ENCODE peak calls at places on chromosomes 4 and X, in six cellular contexts. S is IMR-90, U is mesenchymal stem cell, Q is H1, I is mesendoderm, M is neuronal stem cell. G is an unnamed sample.

GRCh38 chr4:119785963-119786362 is 157.4 kb upstream of the PDE5A start:
- DNase-seq in I (peak), U (peak), S (peak), M (no peak), Q (no peak), G (peak)

GRCh38 chr4:143336828-143337599 is at the start of gene GAB1:
- DNase-seq in S (peak), I (peak), Q (peak), U (peak), M (peak), G (peak)

GRCh38 chr4:151905197-151905596 is 144.4 kb upstream of the GATB start:
- DNase-seq in M (no peak), I (no peak), U (no peak), S (no peak), Q (no peak), G (no peak)

GRCh38 chr4:1342003-1342402 is 5.0 kb upstream of the UVSSA start:
- DNase-seq in U (peak), S (peak), Q (no peak), I (no peak), M (no peak), G (no peak)

GRCh38 chrX:22097295-22097694 is 65.2 kb downstream of the PHEX start:
- DNase-seq in U (peak), S (peak), Q (no peak), M (no peak), I (no peak), G (no peak)

GRCh38 chr4:26525751-26526150 is 35.5 kb upstream of the CCKAR start:
- DNase-seq in U (no peak), M (no peak), I (no peak), S (peak), Q (no peak), G (no peak)

GRCh38 chrX:12771445-12772069 is 19.7 kb upstream of the PRPS2 start:
- DNase-seq in U (peak), I (peak), Q (peak), M (peak), S (peak), G (peak)

GRCh38 chrX:129737921-129738320 is 858 bp upstream of the XPNPEP2 start:
- DNase-seq in I (no peak), Q (no peak), U (peak), S (peak), M (no peak), G (no peak)

GRCh38 chr4:124710911-124711310 is 1.6 kb downstream of the ANKRD50 start:
- DNase-seq in I (no peak), Q (no peak), S (no peak), M (no peak), U (peak), G (no peak)

GRCh38 chrX:120752431-120753128 is 122.7 kb upstream of the C1GALT1C1 start:
- DNase-seq in M (no peak), Q (no peak), S (no peak), I (no peak), U (no peak), G (no peak)

GRCh38 chr4:22466582-22466981 is 49.3 kb downstream of the ADGRA3 start:
- DNase-seq in I (no peak), Q (no peak), M (no peak), S (no peak), U (no peak), G (no peak)

GRCh38 chrX:109600114-109600710 is 24.8 kb downstream of the KCNE5 start:
- DNase-seq in I (peak), U (peak), Q (peak), S (no peak), M (no peak), G (no peak)

GRCh38 chrX:48794340-48794920 is 7.4 kb upstream of the HDAC6 start:
- DNase-seq in U (no peak), I (no peak), S (no peak), M (no peak), Q (no peak), G (no peak)

GRCh38 chrX:39691724-39692123 is 406.0 kb downstream of the BCOR start:
- DNase-seq in U (no peak), S (no peak), Q (no peak), M (no peak), I (no peak), G (no peak)

GRCh38 chrX:39688576-39689373 is 409.0 kb downstream of the BCOR start:
- DNase-seq in S (peak), M (peak), U (peak), Q (peak), I (peak), G (peak)

GRCh38 chrX:39689374-39690104 is 408.2 kb downstream of the BCOR start:
- DNase-seq in I (peak), U (no peak), M (no peak), Q (peak), S (no peak), G (peak)

GRCh38 chrX:39690541-39691415 is 407.0 kb downstream of the BCOR start:
- DNase-seq in Q (no peak), M (no peak), S (no peak), U (no peak), I (no peak), G (no peak)

GRCh38 chrX:39688219-39688575 is 409.6 kb downstream of the BCOR start:
- DNase-seq in I (no peak), S (no peak), U (no peak), Q (no peak), M (no peak), G (no peak)
- H3K18ac ChIP-seq in I (peak), S (no peak), U (peak), Q (peak), M (peak), G (peak)

GRCh38 chrX:132364313-132364712 is 124.5 kb downstream of the MBNL3 start:
- DNase-seq in I (no peak), U (no peak), M (no peak), Q (no peak), S (no peak), G (no peak)
- H3K23ac ChIP-seq in I (no peak), U (no peak), M (no peak), Q (no peak), S (no peak), G (no peak)

GRCh38 chrX:9355739-9356138 is 109.1 kb upstream of the TBL1X start:
- DNase-seq in S (no peak), M (no peak), U (no peak), Q (no peak), I (no peak), G (no peak)

GRCh38 chrX:9351112-9351511 is 113.7 kb upstream of the TBL1X start:
- DNase-seq in S (no peak), M (no peak), I (no peak), U (no peak), Q (no peak), G (no peak)

GRCh38 chrX:9354918-9355317 is 109.9 kb upstream of the TBL1X start:
- DNase-seq in Q (no peak), M (no peak), I (no peak), S (no peak), U (no peak), G (no peak)

GRCh38 chrX:9352243-9352642 is 112.6 kb upstream of the TBL1X start:
- DNase-seq in S (no peak), M (no peak), I (no peak), U (no peak), Q (no peak), G (no peak)

DNA sequence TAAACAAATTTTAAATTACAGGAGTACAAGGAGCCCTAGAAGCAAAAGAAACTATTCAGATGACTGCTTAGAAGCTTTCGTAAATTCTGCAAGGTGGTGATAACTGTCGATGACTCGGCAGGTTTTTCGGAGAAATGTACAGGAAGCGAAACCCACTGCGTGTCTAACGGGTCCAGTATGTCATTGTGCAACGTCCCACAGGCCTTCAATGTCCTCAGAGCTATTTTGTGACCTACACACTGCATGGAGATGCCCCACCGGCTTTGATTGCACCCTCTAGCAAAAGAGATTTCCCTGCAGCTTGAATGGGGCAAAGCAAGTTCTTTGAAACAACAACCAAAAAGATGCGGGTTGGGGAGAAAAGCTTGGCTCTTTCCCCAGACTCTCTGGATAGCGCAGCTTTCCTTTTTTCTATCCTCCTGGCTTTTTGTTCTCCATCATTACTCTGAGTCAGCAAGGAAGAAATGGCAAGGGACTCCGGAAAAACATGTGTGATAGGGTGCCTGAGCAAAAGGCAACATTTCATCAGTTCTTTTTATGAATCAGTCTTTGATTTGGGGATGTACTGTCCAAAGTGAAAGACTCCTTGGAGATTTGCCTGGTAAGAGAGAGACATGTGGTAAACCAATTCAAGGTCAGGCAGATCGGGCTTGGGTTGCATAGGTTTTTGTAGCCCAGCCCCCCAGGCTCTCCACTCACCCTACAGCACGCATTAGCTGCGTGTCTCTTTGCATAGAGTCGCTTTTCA is 112.0 kb upstream of the TBL1X start:
- DNase-seq in U (peak), Q (no peak), M (no peak), S (peak), I (no peak), G (peak)
- H3K4me3 ChIP-seq in U (peak), Q (no peak), M (no peak), S (no peak), I (no peak), G (no peak)

GRCh38 chr4:25159837-25160713 is at the start of gene SEPSECS:
- DNase-seq in M (peak), U (peak), S (peak), I (peak), Q (peak), G (peak)
- H3K18ac ChIP-seq in M (peak), U (peak), S (peak), I (peak), Q (peak), G (peak)

GRCh38 chr4:7196731-7197130 is 4.4 kb downstream of the SORCS2 start:
- DNase-seq in Q (no peak), U (no peak), I (peak), M (no peak), S (no peak), G (no peak)

GRCh38 chr4:7195546-7196282 is 3.4 kb downstream of the SORCS2 start:
- DNase-seq in I (no peak), U (no peak), M (no peak), Q (no peak), S (no peak), G (no peak)

GRCh38 chr4:7194251-7195137 is 2.2 kb downstream of the SORCS2 start:
- DNase-seq in S (no peak), U (peak), I (peak), M (no peak), Q (no peak), G (no peak)

GRCh38 chr4:7196283-7196651 is 3.9 kb downstream of the SORCS2 start:
- DNase-seq in Q (no peak), U (no peak), I (no peak), S (no peak), M (no peak), G (no peak)

GRCh38 chr4:7195138-7195510 is 2.8 kb downstream of the SORCS2 start:
- DNase-seq in Q (no peak), M (no peak), U (no peak), S (no peak), I (no peak), G (no peak)
- H3K23ac ChIP-seq in Q (no peak), M (no peak), U (no peak), S (no peak), I (no peak), G (no peak)

GRCh38 chrX:16882188-16882587 is 12.0 kb upstream of the RBBP7 start:
- DNase-seq in U (peak), Q (no peak), M (no peak), I (no peak), S (peak), G (peak)
- H3K4me3 ChIP-seq in U (peak), Q (no peak), M (no peak), I (no peak), S (no peak), G (no peak)

DNA sequence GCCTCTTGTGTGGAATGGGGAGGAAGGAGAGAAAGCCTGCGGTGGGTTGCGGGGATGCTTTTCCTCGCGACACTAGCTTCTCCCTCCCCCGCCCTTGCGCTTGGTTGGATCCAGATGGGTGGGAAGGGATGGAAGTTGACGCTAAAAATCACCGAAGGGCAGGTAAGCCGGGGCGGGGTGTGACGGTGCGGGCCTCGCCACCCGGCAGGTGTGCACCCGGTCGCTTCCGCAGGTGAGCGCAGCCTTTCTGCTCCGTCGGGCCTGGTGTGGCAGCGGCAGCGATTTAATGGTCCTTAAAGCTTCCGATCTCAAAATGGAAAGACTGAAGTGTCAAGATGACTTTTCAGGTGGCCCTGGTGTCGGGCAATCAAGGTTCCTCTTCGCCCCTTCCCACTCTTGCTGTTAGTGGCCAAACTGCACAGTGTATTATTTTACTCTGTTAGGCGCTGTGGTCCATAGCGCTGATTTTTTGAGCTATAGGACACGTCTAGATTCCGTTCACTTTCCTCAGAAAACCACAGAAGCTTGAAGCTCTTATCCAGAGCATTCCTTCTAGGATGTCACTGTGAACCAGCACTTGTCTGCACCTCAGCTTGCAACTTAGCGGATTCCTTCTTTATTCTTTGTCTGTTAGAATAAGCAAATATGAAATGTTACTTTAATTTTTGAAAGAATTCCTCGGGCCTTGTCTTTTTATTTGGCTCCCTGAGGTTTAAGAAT is 796 bp downstream of the ENOPH1 start:
- DNase-seq in I (peak), U (peak), M (no peak), Q (no peak), S (peak), G (peak)
- H3K18ac ChIP-seq in I (no peak), U (peak), M (no peak), Q (no peak), S (no peak), G (peak)

GRCh38 chr4:8239226-8239625 is 30.3 kb upstream of the HTRA3 start:
- DNase-seq in S (no peak), U (no peak), I (no peak), Q (no peak), M (no peak), G (no peak)
- H3K23ac ChIP-seq in S (no peak), U (no peak), I (no peak), Q (no peak), M (peak), G (no peak)

GRCh38 chrX:19589105-19589504 is 73.8 kb upstream of the MAP3K15 start:
- DNase-seq in U (no peak), S (no peak), M (no peak), I (no peak), Q (no peak), G (no peak)

GRCh38 chrX:19592952-19593351 is 77.6 kb upstream of the MAP3K15 start:
- DNase-seq in I (no peak), M (no peak), Q (no peak), U (no peak), S (no peak), G (no peak)

GRCh38 chrX:19599253-19599652 is 83.9 kb upstream of the MAP3K15 start:
- DNase-seq in M (no peak), S (no peak), U (no peak), Q (no peak), I (no peak), G (no peak)

GRCh38 chrX:19593684-19594083 is 78.4 kb upstream of the MAP3K15 start:
- DNase-seq in U (peak), S (peak), M (no peak), Q (no peak), I (peak), G (no peak)

GRCh38 chrX:19595036-19595435 is 79.7 kb upstream of the MAP3K15 start:
- DNase-seq in S (no peak), M (no peak), Q (no peak), U (no peak), I (no peak), G (no peak)
- H3K4me3 ChIP-seq in S (no peak), M (no peak), Q (no peak), U (no peak), I (no peak), G (no peak)

DNA sequence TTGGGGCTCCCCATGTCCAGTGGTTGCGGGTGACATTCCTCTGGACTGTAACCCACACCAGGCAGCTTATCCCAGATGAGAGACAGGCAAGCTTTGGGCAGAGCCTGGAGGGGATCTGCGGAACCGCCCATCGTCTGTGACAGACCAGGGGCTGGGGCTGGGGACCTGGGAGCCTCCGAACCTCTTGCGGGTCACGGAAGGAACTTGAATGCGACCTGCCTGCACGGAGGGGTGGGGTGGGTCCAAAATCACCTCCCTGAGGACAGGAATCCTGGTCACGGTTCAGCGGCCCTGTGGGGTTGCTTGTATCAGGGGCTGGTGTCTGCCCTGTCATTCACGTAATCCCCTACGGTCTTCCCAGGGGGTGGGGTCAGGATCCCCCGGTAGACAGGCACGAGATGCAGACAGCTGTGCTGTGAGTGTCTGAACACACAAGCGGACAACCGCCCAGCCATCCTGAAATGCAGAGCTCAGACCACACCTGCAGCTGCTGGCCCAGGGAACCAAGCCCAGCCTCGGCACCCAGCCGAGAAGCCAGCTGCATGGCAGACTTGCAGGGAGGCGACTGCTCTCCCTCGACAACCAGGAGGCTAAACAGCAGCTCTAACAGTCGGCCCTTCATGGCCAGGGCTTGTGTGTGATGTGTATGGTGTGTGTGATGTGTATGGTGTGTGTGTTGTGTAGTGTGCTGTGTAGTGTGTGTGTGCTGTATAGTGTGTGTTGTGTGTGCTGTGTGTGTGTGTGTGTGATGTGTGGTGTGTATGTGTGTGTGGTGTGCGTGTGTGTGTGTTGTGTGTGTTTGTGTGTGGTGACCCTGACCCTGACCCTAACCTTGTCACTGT is 105.9 kb upstream of the ADRA2C start:
- DNase-seq in S (peak), I (no peak), U (no peak), Q (no peak), M (peak), G (no peak)
- H3K18ac ChIP-seq in S (no peak), I (no peak), U (no peak), Q (peak), M (peak), G (no peak)